ENCODE peak calls at places on chromosomes 4 and X, in six cellular contexts. Q is PC-3, P is GM23248, J is MM.1S, O is GM23338, N is HCT116. F is an unnamed sample.

GRCh38 chr4:39118034-39118658 is 56.1 kb downstream of the KLHL5 start:
- DNase-seq in O (no peak), P (no peak), Q (no peak), N (no peak), J (peak), F (no peak)

GRCh38 chr4:80305466-80305865 is 30.1 kb upstream of the CFAP299 start:
- DNase-seq in Q (peak), P (peak), O (no peak), N (no peak), J (no peak), F (no peak)

GRCh38 chr4:73984736-73985527 is 3.1 kb downstream of the PPBP start:
- DNase-seq in Q (peak), P (peak), N (no peak), O (peak), J (no peak), F (no peak)

GRCh38 chr4:182216005-182216404 is 27.2 kb upstream of the TENM3 start:
- DNase-seq in J (no peak), Q (no peak), P (no peak), N (no peak), O (no peak), F (no peak)

GRCh38 chrX:20067709-20068315 is 48.9 kb downstream of the MAP7D2 start:
- DNase-seq in Q (peak), N (peak), P (peak), O (peak), J (no peak), F (peak)

GRCh38 chr4:89724716-89725115 is 112.2 kb downstream of the SNCA start:
- DNase-seq in N (no peak), O (peak), J (no peak), P (peak), Q (peak), F (no peak)

GRCh38 chr4:87356832-87357526 is 34.0 kb downstream of the HSD17B11 start:
- DNase-seq in O (no peak), Q (peak), N (no peak), P (no peak), J (no peak), F (no peak)

GRCh38 chr4:136650541-136651277 is 881.6 kb downstream of the PCDH18 start:
- DNase-seq in N (peak), P (no peak), Q (peak), O (no peak), J (no peak), F (peak)

GRCh38 chr4:74117024-74117534 is 18.1 kb upstream of the CXCL2 start:
- DNase-seq in P (peak), N (peak), J (no peak), Q (peak), O (no peak), F (peak)

GRCh38 chr4:55736605-55737183 is 82.9 kb upstream of the EXOC1L start:
- DNase-seq in O (peak), Q (peak), N (peak), P (peak), J (peak), F (no peak)

GRCh38 chr4:21753084-21753760 is 195.3 kb downstream of the KCNIP4 start:
- DNase-seq in N (no peak), O (no peak), P (peak), Q (peak), J (no peak), F (no peak)

GRCh38 chr4:105619193-105619931 is 66.9 kb downstream of the ARHGEF38 start:
- DNase-seq in Q (peak), P (no peak), N (no peak), O (no peak), J (no peak), F (peak)

GRCh38 chr4:141391771-141392170 is 171.1 kb downstream of the ZNF330 start:
- DNase-seq in P (no peak), O (no peak), N (no peak), Q (peak), J (no peak), F (no peak)

GRCh38 chr4:100525689-100526088 is 7.9 kb upstream of the EMCN start:
- DNase-seq in J (no peak), O (no peak), N (no peak), P (peak), Q (no peak), F (no peak)

GRCh38 chr4:185227131-185227551 is 17.7 kb downstream of the SNX25 start:
- DNase-seq in P (peak), N (no peak), J (no peak), O (peak), Q (no peak), F (peak)

GRCh38 chr4:168537556-168537955 is 40.7 kb downstream of the PALLD start:
- DNase-seq in J (no peak), N (no peak), Q (peak), O (no peak), P (peak), F (no peak)

GRCh38 chr4:156766846-156767245 is 204.8 kb downstream of the PDGFC start:
- DNase-seq in N (no peak), J (no peak), Q (no peak), O (no peak), P (peak), F (no peak)

GRCh38 chr4:16516796-16517413 is 290.6 kb upstream of the TAPT1 start:
- DNase-seq in J (no peak), O (peak), N (no peak), P (peak), Q (peak), F (peak)

GRCh38 chr4:28675582-28675981 is 1814.9 kb downstream of the STIM2 start:
- DNase-seq in Q (peak), N (no peak), O (no peak), J (no peak), P (peak), F (no peak)

GRCh38 chr4:8171941-8172924 is 13.6 kb upstream of the ABLIM2 start:
- DNase-seq in O (no peak), N (no peak), P (no peak), Q (no peak), J (no peak), F (no peak)

GRCh38 chrX:19893722-19894121 is 6.3 kb upstream of the SH3KBP1 start:
- DNase-seq in P (peak), O (no peak), Q (peak), N (no peak), J (no peak), F (no peak)

GRCh38 chrX:86133761-86134160 is 14.5 kb upstream of the DACH2 start:
- DNase-seq in N (no peak), Q (no peak), O (peak), P (peak), J (peak), F (peak)

GRCh38 chrX:17802756-17803155 is 58.3 kb downstream of the RAI2 start:
- DNase-seq in Q (no peak), N (no peak), O (no peak), P (no peak), J (no peak), F (no peak)

GRCh38 chr4:147009875-147010274 is 64.2 kb upstream of the TTC29 start:
- DNase-seq in O (no peak), Q (no peak), J (no peak), P (no peak), N (no peak), F (no peak)

GRCh38 chrX:46838974-46839480 is 2.2 kb downstream of the RP2 start:
- DNase-seq in Q (no peak), O (no peak), P (peak), N (no peak), J (no peak), F (no peak)

GRCh38 chrX:107710617-107711391 is 64.8 kb downstream of the TSC22D3 start:
- DNase-seq in Q (peak), J (peak), P (peak), O (peak), N (peak), F (peak)

GRCh38 chrX:138856881-138857280 is 145.4 kb upstream of the FGF13 start:
- DNase-seq in J (no peak), O (no peak), Q (peak), P (peak), N (no peak), F (no peak)

GRCh38 chr4:104490770-104491395 is 3.8 kb downstream of the CXXC4 start:
- DNase-seq in P (peak), Q (peak), O (peak), N (no peak), J (peak), F (peak)

GRCh38 chr4:44016582-44017421 is 431.8 kb downstream of the KCTD8 start:
- DNase-seq in N (no peak), J (peak), O (no peak), P (peak), Q (no peak), F (no peak)

GRCh38 chrX:1411331-1411730 is 19.4 kb upstream of the SLC25A6 start:
- DNase-seq in J (no peak), O (no peak), P (no peak), Q (no peak), N (no peak), F (no peak)

GRCh38 chr4:3703677-3704521 is 62.3 kb upstream of the ADRA2C start:
- DNase-seq in O (peak), P (no peak), N (no peak), J (no peak), Q (no peak), F (no peak)

GRCh38 chr4:11471613-11472012 is 42.9 kb upstream of the HS3ST1 start:
- DNase-seq in J (peak), N (no peak), Q (no peak), O (no peak), P (no peak), F (no peak)

GRCh38 chr4:121454251-121454979 is 73.6 kb upstream of the QRFPR start:
- DNase-seq in O (peak), J (no peak), Q (no peak), P (no peak), N (no peak), F (peak)

GRCh38 chrX:99172958-99173357 is 1237.1 kb downstream of the PCDH19 start:
- DNase-seq in Q (no peak), P (no peak), O (peak), N (no peak), J (no peak), F (no peak)

GRCh38 chrX:128106630-128107029 is 54.4 kb upstream of the ACTRT1 start:
- DNase-seq in O (peak), P (no peak), N (no peak), Q (peak), J (peak), F (peak)

GRCh38 chr4:82753725-82754410 is 44.7 kb downstream of the SCD5 start:
- DNase-seq in P (peak), N (no peak), Q (no peak), J (no peak), O (no peak), F (no peak)

GRCh38 chr4:3689576-3690551 is 76.3 kb upstream of the ADRA2C start:
- DNase-seq in P (no peak), J (no peak), O (no peak), Q (no peak), N (no peak), F (no peak)

DNA sequence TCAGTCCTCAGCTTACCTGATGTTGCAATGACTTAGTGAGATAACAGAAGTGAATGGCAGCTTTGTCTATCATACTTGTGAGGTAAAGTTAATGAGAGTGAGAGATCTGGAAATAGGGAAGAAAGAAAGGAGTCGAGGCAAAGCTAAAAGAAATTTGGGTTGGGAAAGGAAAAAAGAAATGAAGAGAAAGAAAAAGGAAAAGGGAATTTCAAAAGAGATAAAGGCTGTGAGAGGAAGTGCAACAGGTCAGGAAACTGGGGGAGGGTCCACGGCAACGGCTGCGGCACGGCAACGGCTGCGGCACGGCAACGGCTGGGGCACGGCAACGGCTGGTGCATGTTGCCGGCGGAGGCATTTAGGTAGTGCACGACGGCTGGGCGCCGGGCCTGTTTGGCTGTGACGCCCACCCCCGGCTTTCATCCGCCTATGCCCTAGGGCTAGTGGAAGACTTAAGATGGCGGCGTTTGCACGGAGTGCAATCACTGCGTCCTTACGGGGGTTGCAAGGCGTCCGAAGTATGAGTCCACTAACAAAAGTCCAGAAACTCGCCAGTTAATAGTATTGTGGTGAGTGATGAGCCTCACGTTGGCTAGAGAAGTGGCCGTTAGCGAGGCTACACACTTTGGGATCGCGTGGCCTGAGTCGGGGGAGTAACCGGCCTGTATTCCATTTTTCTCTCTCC is 359.9 kb upstream of the ZCCHC13 start:
- DNase-seq in Q (peak), O (peak), N (peak), P (peak), J (peak), F (peak)
- TF ChIP-seq EZH2 in Q (no peak), O (no peak), N (no peak), P (no peak), J (no peak), F (no peak)

DNA sequence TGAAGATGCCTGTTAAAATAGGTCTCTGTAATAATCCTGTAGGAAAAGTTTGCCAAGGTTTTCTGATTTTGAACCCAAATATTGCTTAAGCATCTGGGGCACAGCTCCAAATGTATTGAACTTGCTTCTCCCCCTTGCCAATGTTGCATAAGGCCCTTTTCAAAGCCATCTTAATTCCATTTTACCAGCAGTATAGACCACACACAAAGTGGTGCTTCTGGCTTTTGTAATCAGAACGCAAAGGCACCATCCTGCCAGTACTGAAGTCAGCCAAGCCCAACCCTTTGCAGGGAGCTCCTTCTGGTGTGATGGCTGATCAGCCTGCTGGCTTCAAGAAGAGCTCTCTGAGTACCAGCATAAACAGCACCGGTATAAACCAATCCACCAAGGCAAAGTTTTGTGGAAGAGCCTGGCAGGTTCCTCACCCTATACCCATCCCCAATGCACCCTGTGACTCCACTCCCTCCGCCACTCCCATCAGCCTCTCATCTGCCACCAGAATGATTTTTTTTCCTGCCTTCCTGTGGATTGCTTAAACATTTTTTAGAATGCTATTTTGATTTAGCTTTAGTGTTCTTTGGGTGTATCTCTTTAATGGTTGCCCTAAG is 39.2 kb upstream of the USP9X start:
- DNase-seq in J (no peak), P (peak), N (no peak), Q (no peak), O (peak), F (peak)
- H3K4me2 ChIP-seq in J (no peak), P (no peak), N (no peak), Q (no peak), O (no peak), F (peak)

GRCh38 chr4:14700544-14700943 is 301.7 kb upstream of the CPEB2 start:
- DNase-seq in J (no peak), P (no peak), N (no peak), Q (no peak), O (no peak), F (no peak)
- TF ChIP-seq EZH2phosphoT487 in J (no peak), P (no peak), N (no peak), Q (no peak), O (no peak), F (no peak)

DNA sequence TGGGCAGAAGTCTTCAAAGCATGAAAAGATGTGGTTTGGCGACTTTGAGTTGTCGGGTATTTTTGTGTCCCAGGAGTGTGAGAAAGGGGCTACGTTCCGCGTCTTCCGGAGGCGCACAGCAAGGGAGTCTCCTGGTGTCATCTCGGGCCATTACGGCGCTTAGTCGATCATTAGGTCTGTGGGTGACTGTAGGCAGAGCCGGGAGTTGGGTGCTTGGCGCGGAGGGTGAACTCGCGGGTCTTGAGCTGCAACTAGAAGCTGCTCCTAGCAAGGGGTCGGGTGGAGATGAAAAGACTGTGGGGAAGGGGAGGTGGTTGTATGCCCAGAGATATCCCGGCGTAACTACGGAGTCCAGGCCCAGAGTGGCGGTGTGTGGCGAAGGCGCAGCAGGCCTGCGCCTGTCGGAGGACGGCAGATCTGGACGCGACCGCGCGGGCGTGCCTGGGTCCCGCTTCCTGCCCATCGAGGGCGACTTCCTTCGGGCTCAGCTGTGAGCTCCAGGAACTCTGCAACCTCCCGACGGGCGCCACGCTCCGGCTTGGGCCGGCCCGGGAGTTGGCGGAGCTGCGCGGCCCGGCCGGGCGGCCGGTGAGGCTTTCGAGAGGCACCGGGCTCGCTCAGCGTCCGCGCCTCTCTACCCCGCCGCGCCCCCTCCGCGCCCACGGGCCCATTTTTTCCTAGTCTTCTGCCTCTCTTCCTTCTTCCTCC is 2.7 kb upstream of the NKX3-2 start:
- DNase-seq in O (peak), N (no peak), J (no peak), Q (no peak), P (no peak), F (peak)
- TF ChIP-seq EZH2 in O (peak), N (no peak), J (no peak), Q (no peak), P (peak), F (peak)

DNA sequence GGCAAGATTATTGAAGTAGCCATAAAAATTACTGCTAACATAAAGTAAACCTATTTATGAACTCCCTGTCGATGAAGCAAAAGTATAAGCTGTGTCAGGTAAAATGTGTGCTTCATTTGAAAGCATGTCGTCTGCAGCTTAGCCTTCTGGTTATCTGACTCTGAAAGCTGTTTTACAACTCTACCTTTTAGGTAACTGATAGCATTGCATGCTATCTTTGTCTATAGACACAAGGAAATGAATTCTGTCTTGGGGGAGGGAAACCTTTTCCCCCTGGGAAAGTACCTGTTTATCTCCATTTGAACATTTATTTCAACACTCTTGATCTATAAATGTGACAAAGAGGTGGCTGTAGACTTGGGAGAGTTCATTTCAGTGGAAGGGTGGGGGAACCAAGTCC is 51.4 kb downstream of the RAB40A start:
- DNase-seq in N (no peak), Q (no peak), J (no peak), O (no peak), P (no peak), F (peak)
- H3K4me2 ChIP-seq in N (no peak), Q (no peak), J (no peak), O (no peak), P (no peak), F (no peak)

GRCh38 chr4:165684177-165684870 is 188.7 kb upstream of the TLL1 start:
- DNase-seq in Q (peak), J (no peak), O (no peak), P (peak), N (no peak), F (no peak)

GRCh38 chr4:165680821-165681220 is 192.2 kb upstream of the TLL1 start:
- DNase-seq in N (no peak), J (no peak), Q (peak), O (no peak), P (no peak), F (no peak)

GRCh38 chr4:165678236-165678960 is 194.6 kb upstream of the TLL1 start:
- DNase-seq in O (no peak), N (no peak), J (no peak), Q (no peak), P (no peak), F (no peak)

GRCh38 chr4:165686756-165687155 is 186.3 kb upstream of the TLL1 start:
- DNase-seq in O (no peak), N (no peak), P (no peak), Q (peak), J (no peak), F (no peak)

GRCh38 chr4:165682621-165683020 is 190.4 kb upstream of the TLL1 start:
- DNase-seq in P (no peak), N (no peak), Q (peak), O (no peak), J (no peak), F (no peak)
- TF ChIP-seq EZH2phosphoT487 in P (no peak), N (no peak), Q (no peak), O (no peak), J (no peak), F (no peak)

GRCh38 chr4:25312496-25313193 is at the start of gene ZCCHC4:
- DNase-seq in Q (peak), O (peak), P (peak), N (peak), J (peak), F (peak)
- TF ChIP-seq EZH2 in Q (no peak), O (no peak), P (no peak), N (no peak), J (no peak), F (no peak)